ENCODE peak calls at places on chromosomes 11 and 22, in eight cellular contexts. J is psoas muscle, E is hepatocyte, G is bronchial epithelial cell, R is heart right ventricle, Z is coronary artery, P is colonic mucosa, D is left lung. S is an unnamed sample.

GRCh38 chr22:34814260-34814659 is 251.7 kb upstream of the ISX start:
- DNase-seq in P (no peak), D (no peak), Z (no peak), E (peak; percentile 21), G (no peak), R (no peak), J (no peak), S (no peak)

GRCh38 chr11:78145511-78146030 is 6.1 kb upstream of the ALG8 start:
- DNase-seq in R (no peak), G (no peak), Z (no peak), E (no peak), P (no peak), J (no peak), D (no peak), S (no peak)

GRCh38 chr22:41746563-41747400 is 47.5 kb downstream of the MEI1 start:
- DNase-seq in D (peak; percentile 75), J (peak; percentile 79), E (peak; percentile 90), G (peak; percentile 82), P (peak; percentile 79), R (peak; percentile 70), Z (no peak), S (peak; percentile 90)

GRCh38 chr11:126147268-126148111 is 64.0 kb downstream of the RPUSD4 start:
- DNase-seq in P (no peak), R (no peak), Z (no peak), D (no peak), J (no peak), E (no peak), G (peak; percentile 64), S (no peak)

GRCh38 chr11:41784513-41785335 is 325.3 kb upstream of the LRRC4C start:
- DNase-seq in E (peak; percentile 46), J (no peak), R (no peak), G (peak; percentile 98), Z (no peak), D (no peak), P (peak; percentile 53), S (no peak)

GRCh38 chr11:34977039-34977906 is 60.9 kb downstream of the PDHX start:
- DNase-seq in J (no peak), Z (no peak), D (no peak), P (no peak), R (no peak), E (no peak), G (peak; percentile 83), S (peak; percentile 68)

GRCh38 chr22:36467946-36468345 is 13.5 kb downstream of the TXN2 start:
- DNase-seq in D (peak; percentile 68), R (no peak), P (no peak), J (peak; percentile 68), G (peak; percentile 86), Z (peak; percentile 81), E (peak; percentile 39), S (peak; percentile 98)

GRCh38 chr22:48940988-48941902 is 886.4 kb downstream of the BRD1 start:
- DNase-seq in D (no peak), P (peak; percentile 8), J (no peak), E (no peak), G (no peak), R (no peak), Z (peak; percentile 62), S (no peak)

GRCh38 chr22:47369020-47369419 is 606.6 kb downstream of the TBC1D22A start:
- DNase-seq in R (no peak), E (no peak), Z (no peak), D (no peak), J (no peak), P (peak; percentile 7), G (no peak), S (no peak)

GRCh38 chr11:69510471-69511357 is 29.3 kb downstream of the LINC01488 start:
- DNase-seq in J (no peak), P (no peak), Z (no peak), E (peak; percentile 35), R (no peak), D (peak; percentile 27), G (peak; percentile 62), S (peak; percentile 80)

GRCh38 chr22:31083923-31084810 is 3.0 kb downstream of the SMTN start:
- DNase-seq in D (no peak), G (no peak), E (no peak), P (peak; percentile 46), R (no peak), J (peak; percentile 53), Z (peak; percentile 75), S (no peak)

GRCh38 chr11:111528557-111528956 is 12.0 kb upstream of the LAYN start:
- DNase-seq in E (no peak), P (no peak), D (no peak), J (no peak), G (peak; percentile 41), Z (no peak), R (no peak), S (no peak)

GRCh38 chr22:46105494-46106278 is 44.6 kb upstream of the PPARA start:
- DNase-seq in R (no peak), Z (no peak), E (peak; percentile 76), J (peak; percentile 73), G (peak; percentile 73), P (no peak), D (peak; percentile 63), S (peak; percentile 66)

GRCh38 chr11:43943357-43943930 is 1.0 kb downstream of the C11orf96 start:
- DNase-seq in D (no peak), Z (no peak), P (no peak), E (no peak), G (no peak), J (no peak), R (no peak), S (peak; percentile 50)

GRCh38 chr11:86919557-86920210 is 35.5 kb downstream of the FZD4 start:
- DNase-seq in J (no peak), E (peak; percentile 63), G (peak; percentile 67), R (peak; percentile 28), D (no peak), Z (no peak), P (no peak), S (peak; percentile 91)

GRCh38 chr22:46081036-46081830 is 69.1 kb upstream of the PPARA start:
- DNase-seq in P (no peak), J (peak; percentile 62), G (no peak), R (no peak), E (no peak), D (peak; percentile 30), Z (peak; percentile 75), S (no peak)

GRCh38 chr22:44618400-44618799 is 83.6 kb upstream of the PRR5 start:
- DNase-seq in D (no peak), P (no peak), E (no peak), R (no peak), J (peak; percentile 30), G (no peak), Z (no peak), S (no peak)

GRCh38 chr11:128506999-128507591 is 80.3 kb downstream of the ETS1 start:
- DNase-seq in J (peak; percentile 96), G (peak; percentile 90), Z (peak; percentile 93), D (peak; percentile 74), E (peak; percentile 87), P (peak; percentile 90), R (peak; percentile 79), S (peak; percentile 90)

GRCh38 chr11:117663826-117664225 is 133.2 kb downstream of the DSCAML1 start:
- DNase-seq in R (no peak), D (no peak), J (peak; percentile 29), Z (no peak), E (peak; percentile 40), G (no peak), P (no peak), S (no peak)

GRCh38 chr11:76591416-76591815 is 79.1 kb downstream of the LRRC32 start:
- DNase-seq in D (no peak), G (no peak), P (peak; percentile 92), J (no peak), Z (no peak), E (no peak), R (no peak), S (no peak)
- TF ChIP-seq CTCF in D (no peak), G (no peak), P (no peak), J (no peak), Z (no peak), E (no peak), R (no peak), S (no peak)

DNA sequence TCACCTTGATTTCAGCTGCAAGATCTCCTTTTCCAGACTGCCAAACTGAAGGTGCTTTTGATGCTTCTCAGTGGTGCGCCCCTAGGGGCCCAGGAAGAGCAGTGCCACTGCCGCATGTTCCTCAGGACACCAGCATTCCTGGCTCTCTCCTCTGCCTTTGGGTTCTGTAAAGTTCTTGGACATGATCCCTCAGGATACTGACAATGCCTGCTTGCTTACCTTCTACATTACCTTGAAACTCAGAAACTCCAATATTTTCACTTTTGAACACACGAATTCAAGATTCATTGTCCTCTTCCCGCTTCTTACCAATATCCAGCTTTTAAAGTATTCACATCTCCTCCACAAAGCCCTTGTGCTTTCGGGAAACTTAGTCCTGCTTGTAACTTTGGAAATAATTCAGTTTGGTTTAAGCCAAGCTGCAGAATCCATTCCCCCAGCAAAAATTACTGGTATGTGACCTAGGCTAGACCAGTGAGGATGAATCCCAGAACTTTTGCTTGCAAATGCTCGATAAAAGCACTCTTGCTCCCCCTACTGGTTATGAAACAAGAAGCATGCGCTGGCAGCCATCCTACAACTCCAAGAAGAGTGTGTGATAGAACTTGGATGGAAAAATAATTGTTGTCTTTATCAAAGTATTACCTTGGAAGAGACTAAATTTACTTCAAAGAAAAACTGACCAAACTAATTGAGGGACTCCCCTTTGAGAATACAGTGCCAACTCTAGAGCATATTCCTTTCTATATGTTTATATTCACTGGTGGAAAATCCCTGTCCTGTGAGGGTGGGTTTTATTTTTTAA is 16.5 kb upstream of the OR5B21 start:
- DNase-seq in R (peak; percentile 60), P (peak; percentile 77), Z (peak; percentile 74), J (peak; percentile 62), D (no peak), E (peak; percentile 89), G (peak; percentile 80), S (peak; percentile 93)
- H3K4me3 ChIP-seq in R (peak overlapping the region; percentile 9), P (no peak overlapping the region), Z (peak overlapping the region; percentile 40), J (no peak overlapping the region), D (no peak overlapping the region), E (no peak overlapping the region), G (no peak overlapping the region), S (peak overlapping the region; percentile 14)

GRCh38 chr11:131870305-131870704 is 499.9 kb downstream of the NTM start:
- DNase-seq in E (no peak), J (no peak), R (no peak), Z (no peak), D (no peak), G (no peak), P (no peak), S (no peak)

GRCh38 chr11:131866535-131867400 is 496.4 kb downstream of the NTM start:
- DNase-seq in Z (no peak), D (no peak), J (no peak), P (no peak), R (no peak), G (no peak), E (no peak), S (no peak)

GRCh38 chr11:131865860-131866259 is 495.4 kb downstream of the NTM start:
- DNase-seq in R (no peak), P (no peak), G (no peak), Z (no peak), E (no peak), D (no peak), J (no peak), S (no peak)

GRCh38 chr11:131868769-131869482 is 498.5 kb downstream of the NTM start:
- DNase-seq in Z (no peak), P (no peak), J (no peak), G (no peak), D (no peak), R (no peak), E (no peak), S (peak; percentile 51)

GRCh38 chr11:131867457-131868257 is 497.2 kb downstream of the NTM start:
- DNase-seq in D (peak; percentile 45), R (peak; percentile 64), E (peak; percentile 78), Z (no peak), G (peak; percentile 67), J (peak; percentile 70), P (peak; percentile 46), S (peak; percentile 95)
- TF ChIP-seq CTCF in D (peak; percentile 44), R (no peak), E (peak; percentile 77), Z (no peak), G (peak; percentile 91), J (peak; percentile 15), P (peak; percentile 45), S (peak; percentile 99)

GRCh38 chr11:12693485-12694181 is 19.4 kb downstream of the TEAD1 start:
- DNase-seq in R (peak; percentile 68), E (peak; percentile 73), G (peak; percentile 99), J (peak; percentile 66), D (no peak), P (peak; percentile 57), Z (peak; percentile 75), S (peak; percentile 97)
- H3K4me3 ChIP-seq in R (peak overlapping the region; percentile 35), E (no peak overlapping the region), G (peak overlapping the region; percentile 2), J (peak overlapping the region; percentile 55), D (no peak overlapping the region), P (peak overlapping the region; percentile 4), Z (peak overlapping the region; percentile 52), S (peak overlapping the region; percentile 32)

S was measured in choroid plexus epithelial cell.